ENCODE peak calls at places on chromosomes 6 and 20, in five cellular contexts. R is fibroblast of the aortic adventitia, U is neural crest cell, Q is GM12865, F is heart right ventricle. L is an unnamed sample.

GRCh38 chr6:31945507-31946369 is at the start of gene CFB:
- DNase-seq in Q (no peak), F (peak), U (no peak), R (peak), L (no peak)

GRCh38 chr6:30774701-30775100 is 30.4 kb upstream of the IER3 start:
- DNase-seq in U (no peak), R (no peak), Q (no peak), F (no peak), L (no peak)

GRCh38 chr6:115733426-115733825 is 327.3 kb downstream of the FRK start:
- DNase-seq in U (no peak), R (no peak), Q (no peak), F (no peak), L (no peak)

GRCh38 chr20:58024241-58024721 is 204.2 kb downstream of the ANKRD60 start:
- DNase-seq in Q (no peak), F (no peak), R (no peak), U (no peak), L (peak)

GRCh38 chr6:86148586-86148985 is 505.9 kb upstream of the SYNCRIP start:
- DNase-seq in U (no peak), Q (no peak), R (no peak), F (no peak), L (no peak)

GRCh38 chr20:37308098-37309050 is 18.9 kb downstream of the MANBAL start:
- DNase-seq in Q (peak), U (no peak), R (no peak), F (peak), L (no peak)

GRCh38 chr6:2848851-2849250 is 7.2 kb upstream of the SERPINB1 start:
- DNase-seq in F (no peak), R (no peak), U (no peak), Q (peak), L (no peak)

GRCh38 chr6:25017932-25018581 is 82.3 kb upstream of the RIPOR2 start:
- DNase-seq in Q (peak), R (peak), F (peak), U (peak), L (no peak)

GRCh38 chr20:33684533-33685327 is 1.5 kb downstream of the E2F1 start:
- DNase-seq in F (no peak), Q (peak), R (no peak), U (no peak), L (no peak)

GRCh38 chr6:140758169-140758877 is 1374.4 kb upstream of the GJE1 start:
- DNase-seq in R (no peak), Q (no peak), F (no peak), U (no peak), L (no peak)

GRCh38 chr20:15248618-15249395 is 911.4 kb upstream of the FLRT3 start:
- DNase-seq in R (no peak), U (no peak), F (no peak), Q (peak), L (no peak)

GRCh38 chr6:134031696-134032255 is 20.6 kb downstream of the SLC2A12 start:
- DNase-seq in Q (no peak), F (no peak), U (no peak), R (peak), L (no peak)

GRCh38 chr6:44646355-44646754 is 258.8 kb downstream of the CDC5L start:
- DNase-seq in Q (no peak), U (no peak), F (no peak), R (peak), L (no peak)

GRCh38 chr20:35710884-35711587 is 11.8 kb downstream of the ROMO1 start:
- DNase-seq in U (no peak), R (no peak), Q (no peak), F (no peak), L (no peak)
- TF ChIP-seq CTCF in U (no peak), R (no peak), Q (no peak), F (no peak), L (no peak)

DNA sequence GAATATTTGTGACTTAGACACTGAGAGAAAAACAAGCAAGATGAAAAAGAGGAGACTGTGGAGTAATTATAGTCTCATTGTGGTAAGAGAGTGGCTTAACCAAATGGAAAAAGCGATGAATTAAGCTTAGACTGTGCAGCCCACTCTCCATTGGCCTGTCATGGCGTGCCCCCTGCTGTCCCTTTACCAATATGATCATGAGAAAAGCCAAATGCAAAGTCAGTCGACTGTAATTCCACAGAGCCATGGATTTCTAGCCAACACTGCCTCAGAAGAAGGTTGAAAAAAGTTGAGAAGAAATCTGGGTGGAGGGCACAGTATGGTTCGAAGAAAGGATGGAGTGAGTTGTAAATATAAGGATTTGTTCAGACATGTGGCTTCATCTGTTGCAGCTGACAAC is 251.3 kb downstream of the DOK5 start:
- DNase-seq in Q (peak), F (no peak), R (no peak), U (no peak), L (no peak)
- TF ChIP-seq CTCF in Q (peak), F (no peak), R (no peak), U (no peak), L (no peak)

DNA sequence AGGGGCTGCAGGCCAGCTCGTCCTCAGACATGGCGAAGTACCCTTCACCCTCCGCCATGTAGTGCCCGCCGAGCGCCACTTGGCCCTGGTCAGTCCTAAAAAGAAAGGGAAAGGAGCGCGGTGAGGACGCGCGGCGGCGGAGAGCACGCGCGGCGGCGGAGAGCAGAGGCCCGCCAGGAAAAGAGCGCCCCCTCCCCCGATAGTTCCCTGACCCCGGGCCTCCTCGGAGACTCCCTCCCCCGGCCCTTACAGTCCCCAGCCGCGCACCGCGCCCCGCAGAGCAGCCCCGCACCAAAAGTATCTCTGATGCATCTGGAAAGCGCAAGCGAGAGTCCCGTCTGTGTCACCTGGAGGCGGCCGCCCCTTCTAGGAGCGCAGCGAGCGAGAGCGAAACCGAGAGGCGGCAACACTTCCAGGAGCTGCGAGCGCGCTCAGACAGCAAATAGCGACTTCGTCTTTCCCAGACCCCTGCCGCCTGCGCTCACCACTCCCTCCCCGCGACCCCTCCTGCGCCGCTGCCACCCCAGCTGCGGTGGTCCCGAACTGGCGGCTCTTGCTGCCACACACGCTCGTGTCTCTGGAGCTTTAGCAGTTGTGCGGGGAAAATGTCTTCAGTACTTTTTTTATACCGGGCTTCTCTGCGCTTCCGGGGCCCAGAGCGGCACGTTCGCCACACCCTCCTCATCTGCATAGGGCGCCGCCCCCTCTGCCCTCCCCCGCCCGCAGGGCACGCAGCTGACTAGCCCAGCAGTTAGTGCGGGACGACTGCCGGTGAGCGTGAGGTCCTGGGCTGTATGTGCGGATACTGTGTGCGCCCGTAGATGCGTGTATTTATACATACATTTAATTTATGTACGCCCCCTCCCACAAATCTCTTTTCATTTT is at the start of gene TENT5A:
- DNase-seq in F (peak), R (peak), Q (peak), U (peak), L (peak)
- TF ChIP-seq CTCF in F (no peak), R (no peak), Q (no peak), U (peak), L (peak)

DNA sequence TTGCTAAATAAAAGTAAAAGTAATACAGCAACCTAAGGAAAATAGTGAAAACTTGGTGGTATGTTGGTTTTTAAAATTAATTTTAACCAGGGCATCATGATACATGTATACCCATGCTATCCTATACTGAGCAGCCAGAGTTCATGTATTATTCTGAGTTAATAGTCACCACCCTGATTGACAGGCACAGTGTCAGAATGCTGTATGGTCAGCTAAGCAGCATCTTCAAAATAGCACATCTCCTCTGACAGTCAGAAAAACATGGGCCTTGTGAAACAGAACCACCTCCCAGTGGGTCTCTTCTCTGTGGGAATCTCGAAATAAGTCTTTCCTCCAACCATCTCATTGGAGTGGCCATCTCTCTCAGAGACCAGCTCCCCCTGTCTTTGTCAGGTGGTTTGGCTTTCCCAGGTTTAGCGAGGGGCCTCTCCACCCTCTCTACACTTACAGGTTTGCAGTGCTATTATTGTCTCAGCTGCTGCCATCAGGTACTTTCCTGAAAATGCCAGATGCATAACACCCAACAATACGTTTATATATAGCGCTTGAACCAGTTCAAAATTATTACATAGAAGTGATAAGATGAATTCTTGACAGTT is 47.1 kb upstream of the RNF8 start:
- DNase-seq in U (no peak), F (no peak), Q (no peak), R (no peak), L (no peak)
- TF ChIP-seq CTCF in U (no peak), F (no peak), Q (no peak), R (no peak), L (no peak)

DNA sequence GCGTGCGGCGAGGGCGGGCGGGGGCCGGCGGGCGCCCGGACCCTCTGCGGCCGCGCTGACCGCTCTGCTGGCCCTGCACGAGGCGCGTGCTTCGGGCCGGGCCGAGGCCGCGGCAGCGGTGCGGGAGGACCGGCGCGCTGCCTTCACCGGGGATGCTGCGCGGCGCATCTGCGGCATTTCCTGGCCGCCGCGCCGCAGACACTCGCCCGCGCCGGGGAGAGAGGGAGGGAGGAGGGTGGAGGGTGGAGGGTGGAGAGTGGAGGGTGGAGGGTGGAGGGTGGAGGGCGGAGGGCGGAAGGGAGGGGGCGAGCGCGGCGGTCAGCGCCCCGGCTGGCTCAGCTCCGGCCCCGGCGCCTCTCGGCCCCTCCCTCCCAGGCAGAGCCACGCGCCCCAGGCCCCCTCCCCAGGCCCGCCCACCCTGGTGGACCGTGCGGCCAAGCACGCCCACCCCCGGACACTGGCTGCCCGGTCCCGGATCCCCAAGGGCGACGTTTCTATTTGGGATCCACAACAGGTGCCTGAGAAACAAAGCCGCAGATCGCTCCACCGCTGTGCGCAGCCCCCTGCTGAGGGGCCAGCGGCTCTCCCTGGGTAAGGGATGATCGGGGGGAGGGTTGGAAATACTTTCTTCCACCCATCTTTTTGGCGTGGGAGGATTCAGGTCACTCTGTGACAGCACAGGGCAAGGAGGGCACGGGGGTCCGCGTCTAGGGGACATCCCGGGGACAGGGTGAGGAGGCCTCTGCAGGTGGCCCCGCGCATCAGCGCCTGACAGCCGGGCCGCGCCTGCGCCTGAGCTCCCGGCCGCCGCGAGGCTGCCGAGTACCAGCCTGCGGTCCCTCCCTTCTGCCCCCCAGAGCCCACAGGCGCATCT is 111.2 kb upstream of the BEND6 start:
- DNase-seq in Q (peak), F (peak), U (peak), R (peak), L (peak)
- TF ChIP-seq CTCF in Q (peak), F (peak), U (peak), R (peak), L (peak)

DNA sequence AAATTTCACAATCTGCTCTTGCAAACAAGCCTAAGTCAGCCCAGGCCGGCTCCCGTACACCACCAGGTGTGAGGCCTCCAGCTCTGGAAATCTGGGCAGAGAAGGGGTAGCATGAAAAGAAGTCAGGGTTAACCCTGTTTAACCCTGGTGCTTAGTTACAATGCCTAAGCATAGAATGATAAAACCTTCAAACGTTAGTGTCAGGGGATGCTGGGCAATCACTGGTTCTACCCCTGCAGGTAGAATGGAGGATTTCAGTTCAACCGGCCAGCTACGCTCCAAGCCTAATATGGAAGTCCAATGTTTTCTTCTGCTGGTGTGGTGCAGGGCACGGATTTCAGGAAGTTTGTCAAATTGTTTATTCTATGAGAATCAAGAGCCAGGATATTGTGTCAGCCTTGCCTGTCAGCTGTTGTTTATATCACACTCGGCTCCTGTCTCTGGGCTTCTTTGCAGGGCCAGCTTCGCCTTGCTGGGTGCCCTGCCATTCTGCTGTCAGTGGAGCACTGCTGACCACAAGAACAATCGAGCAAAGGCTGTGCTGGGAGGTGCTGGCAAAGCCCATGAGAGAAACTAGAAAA is 20.2 kb upstream of the CD93 start:
- DNase-seq in U (no peak), F (no peak), Q (no peak), R (no peak), L (no peak)
- TF ChIP-seq CTCF in U (peak), F (peak), Q (no peak), R (no peak), L (peak)

GRCh38 chr20:44748005-44748370 is 2.3 kb downstream of the KCNK15 start:
- DNase-seq in Q (no peak), R (peak), U (no peak), F (no peak), L (no peak)

GRCh38 chr20:44752099-44752931 is 6.7 kb downstream of the KCNK15 start:
- DNase-seq in U (no peak), Q (no peak), R (no peak), F (no peak), L (no peak)

GRCh38 chr20:44747166-44748004 is 1.7 kb downstream of the KCNK15 start:
- DNase-seq in F (peak), U (peak), Q (peak), R (peak), L (no peak)

GRCh38 chr20:44746367-44747165 is 901 bp downstream of the KCNK15 start:
- DNase-seq in Q (no peak), F (no peak), R (no peak), U (no peak), L (no peak)

GRCh38 chr20:44750081-44750805 is 4.6 kb downstream of the KCNK15 start:
- DNase-seq in F (no peak), R (no peak), U (no peak), Q (no peak), L (no peak)
- TF ChIP-seq CTCF in F (peak), R (no peak), U (peak), Q (no peak), L (no peak)

L was measured in type B pancreatic cell.